ENCODE peak calls at places on chromosome 18, in five cellular contexts. E is activated CD8-positive, alpha-beta memory T cell treated with anti-CD3 and anti-CD28 coated beads for 1 hour; S is fibroblast of mammary gland; L is IMR-90; G is stimulated activated CD8-positive, alpha-beta memory T cell treated with anti-CD3 and anti-CD28 coated beads, Interleukin-4, amount 100 ng/mL, for 1 hour. J is an unnamed sample.

GRCh38 chr18:30763913-30764350 is 278.6 kb downstream of the DSC3 start:
- DNase-seq in S (no peak), L (no peak), G (no peak), E (no peak), J (no peak)

GRCh38 chr18:79396431-79397287 is 929 bp downstream of the NFATC1 start:
- DNase-seq in S (peak; percentile 32), G (no peak), E (no peak), L (peak; percentile 26), J (peak; percentile 45)

GRCh38 chr18:75208055-75208835 is 694 bp downstream of the PTGR3 start:
- DNase-seq in G (no peak), L (peak; percentile 60), E (no peak), S (peak; percentile 52), J (peak; percentile 57)

GRCh38 chr18:68803371-68803770 is 5.5 kb downstream of the CCDC102B start:
- DNase-seq in G (no peak), L (peak; percentile 95), E (no peak), S (peak; percentile 92), J (no peak)

GRCh38 chr18:57814555-57814954 is 11.4 kb upstream of the ATP8B1 start:
- DNase-seq in E (no peak), G (no peak), S (no peak), L (no peak), J (no peak)

GRCh38 chr18:26290388-26290787 is 64.1 kb downstream of the TAF4B start:
- DNase-seq in G (no peak), S (no peak), E (no peak), L (no peak), J (no peak)

GRCh38 chr18:44758821-44759624 is 78.3 kb downstream of the SETBP1 start:
- DNase-seq in L (no peak), S (no peak), E (no peak), G (no peak), J (peak; percentile 24)

GRCh38 chr18:8793445-8794132 is 88.2 kb downstream of the MTCL1 start:
- DNase-seq in L (no peak), S (no peak), E (no peak), G (no peak), J (no peak)